ENCODE peak calls at places on chromosomes 4 and X, in five cellular contexts. H is K562, Y is NT2/D1, O is GM12878, D is SK-N-SH. S is an unnamed sample.

GRCh38 chr4:142840516-142841123 is 5.5 kb downstream of the INPP4B start:
- DNase-seq in H (no peak), O (no peak), D (peak; percentile 21), Y (no peak), S (peak; percentile 38)

GRCh38 chr4:149031399-149031798 is 589.2 kb upstream of the NR3C2 start:
- DNase-seq in O (no peak), H (no peak), Y (no peak), D (no peak), S (peak; percentile 13)

GRCh38 chrX:74133156-74133796 is 170.7 kb upstream of the ZCCHC13 start:
- DNase-seq in H (peak; percentile 44), Y (peak; percentile 47), O (peak; percentile 19), D (peak; percentile 63), S (peak; percentile 10)

GRCh38 chr4:38581708-38582107 is 82.3 kb upstream of the KLF3 start:
- DNase-seq in D (no peak), Y (no peak), O (no peak), H (no peak), S (no peak)

GRCh38 chr4:13445841-13446790 is 38.0 kb downstream of the RAB28 start:
- DNase-seq in Y (peak; percentile 76), H (no peak), D (no peak), O (no peak), S (no peak)

GRCh38 chr4:86031927-86032326 is 327.9 kb downstream of the MAPK10 start:
- DNase-seq in D (no peak), H (no peak), Y (no peak), O (no peak), S (no peak)

GRCh38 chr4:8763966-8764901 is 107.4 kb downstream of the HMX1 start:
- DNase-seq in Y (no peak), O (no peak), D (no peak), H (no peak), S (no peak)

GRCh38 chrX:80876877-80877276 is 67.2 kb upstream of the BRWD3 start:
- DNase-seq in D (peak; percentile 12), H (no peak), Y (peak; percentile 8), O (peak; percentile 1), S (peak; percentile 13)

GRCh38 chr4:145308598-145308997 is 128.2 kb upstream of the OTUD4 start:
- DNase-seq in H (no peak), D (no peak), O (peak; percentile 55), Y (no peak), S (no peak)

DNA sequence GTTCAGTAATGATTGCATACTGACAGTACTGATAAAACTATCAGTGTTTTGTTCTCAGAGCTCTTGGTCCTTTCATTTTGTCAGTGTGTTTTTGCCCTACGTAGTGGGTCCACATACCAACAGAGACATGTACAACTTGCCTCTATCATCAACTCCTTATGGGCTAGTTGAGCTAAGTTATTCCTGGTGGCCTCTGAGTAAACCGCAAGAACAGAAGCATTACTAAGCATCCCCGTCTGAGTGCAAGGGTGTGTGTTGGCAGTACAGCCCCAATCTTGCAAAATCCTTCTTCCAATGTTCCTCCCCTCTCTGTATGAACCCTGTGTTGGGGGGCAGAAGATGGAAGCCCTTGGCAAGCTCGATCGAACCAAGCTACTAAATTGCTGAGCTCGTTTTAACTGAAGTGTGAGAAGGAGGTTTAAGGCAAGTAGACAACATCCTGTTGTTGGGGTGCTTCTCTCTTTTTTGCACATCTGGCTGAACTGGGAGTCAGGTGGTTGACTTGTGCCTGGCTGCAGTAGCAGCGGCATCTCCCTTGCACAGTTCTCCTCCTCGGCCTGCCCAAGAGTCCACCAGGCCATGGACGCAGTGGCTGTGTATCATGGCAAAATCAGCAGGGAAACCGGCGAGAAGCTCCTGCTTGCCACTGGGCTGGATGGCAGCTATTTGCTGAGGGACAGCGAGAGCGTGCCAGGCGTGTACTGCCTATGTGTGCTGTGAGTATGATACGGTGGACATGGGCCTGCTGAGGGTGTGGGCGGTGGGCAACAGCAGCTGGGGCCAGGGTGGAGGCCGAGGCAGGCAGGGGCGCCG is at the start of gene SH2D1A:
- DNase-seq in H (no peak), Y (no peak), O (no peak), D (no peak), S (no peak)
- TF ChIP-seq YY1 in H (no peak), Y (no peak), O (no peak), D (no peak), S (no peak)

GRCh38 chr4:138670681-138671080 is 344.9 kb upstream of the NOCT start:
- DNase-seq in H (no peak), O (no peak), D (no peak), Y (no peak), S (no peak)
- TF ChIP-seq YY1 in H (no peak), O (no peak), D (no peak), Y (no peak), S (no peak)

GRCh38 chr4:6779667-6780565 is 2.6 kb upstream of the KIAA0232 start:
- DNase-seq in D (no peak), Y (no peak), O (no peak), H (no peak), S (no peak)

GRCh38 chr4:6776920-6777635 is 5.4 kb upstream of the KIAA0232 start:
- DNase-seq in D (no peak), H (no peak), O (no peak), Y (no peak), S (no peak)

GRCh38 chr4:6778435-6778834 is 4.1 kb upstream of the KIAA0232 start:
- DNase-seq in O (no peak), D (no peak), H (no peak), Y (no peak), S (no peak)

GRCh38 chr4:6775746-6776145 is 6.8 kb upstream of the KIAA0232 start:
- DNase-seq in D (no peak), H (no peak), O (no peak), Y (no peak), S (no peak)

GRCh38 chr4:6777636-6778281 is 4.8 kb upstream of the KIAA0232 start:
- DNase-seq in Y (no peak), D (no peak), O (no peak), H (no peak), S (no peak)
- TF ChIP-seq YY1 in Y (no peak), D (no peak), O (no peak), H (no peak), S (no peak)

GRCh38 chr4:150673793-150674192 is 91.8 kb downstream of the MAB21L2 start:
- DNase-seq in O (no peak), Y (no peak), H (no peak), D (no peak), S (no peak)
- TF ChIP-seq YY1 in O (no peak), Y (no peak), H (no peak), D (no peak), S (no peak)

GRCh38 chr4:164695650-164696049 is 58.3 kb upstream of the SMIM31 start:
- DNase-seq in D (no peak), O (no peak), Y (no peak), H (no peak), S (no peak)
- TF ChIP-seq YY1 in D (no peak), O (no peak), Y (no peak), H (no peak), S (no peak)

S was measured in HCT116.